ENCODE peak calls at places on chromosome 19, in five cellular contexts. One of them, this sample, is unnamed. For H3K36me3 and H3K9me3, the result is how much of the 10 kb centered on the place peaks cover.

GRCh38 chr19:49326165-49326704 is 1.2 kb upstream of the SLC6A16 start:
- DNase-seq in cardiac muscle cell: no peak
- DNase-seq in psoas muscle: no peak
- DNase-seq in OCI-LY7: peak
- DNase-seq in RWPE2: no peak
- DNase-seq in this sample: no peak

GRCh38 chr19:27966390-27966816 is 1246.5 kb downstream of the UQCRFS1 start:
- DNase-seq in cardiac muscle cell: no peak
- DNase-seq in psoas muscle: no peak
- DNase-seq in OCI-LY7: peak
- DNase-seq in RWPE2: no peak
- DNase-seq in this sample: no peak

GRCh38 chr19:51891193-51891747 is 3.5 kb upstream of the ZNF577 start:
- DNase-seq in cardiac muscle cell: no peak
- DNase-seq in psoas muscle: no peak
- DNase-seq in OCI-LY7: no peak
- DNase-seq in RWPE2: no peak
- DNase-seq in this sample: no peak

GRCh38 chr19:42292042-42292960 is 9.6 kb upstream of the PRR19 start:
- DNase-seq in cardiac muscle cell: no peak
- DNase-seq in psoas muscle: peak
- DNase-seq in OCI-LY7: no peak
- DNase-seq in RWPE2: no peak
- DNase-seq in this sample: no peak

GRCh38 chr19:12788682-12789097 is 2.6 kb upstream of the JUNB start:
- DNase-seq in cardiac muscle cell: peak
- DNase-seq in psoas muscle: peak
- DNase-seq in OCI-LY7: no peak
- DNase-seq in RWPE2: peak
- DNase-seq in this sample: no peak

GRCh38 chr19:2424686-2425621 is 2.4 kb downstream of the TIMM13 start:
- DNase-seq in cardiac muscle cell: peak
- DNase-seq in psoas muscle: peak
- DNase-seq in OCI-LY7: no peak
- DNase-seq in RWPE2: peak
- DNase-seq in this sample: no peak

GRCh38 chr19:1068111-1069001 is 1.4 kb downstream of the ARHGAP45 start:
- DNase-seq in cardiac muscle cell: no peak
- DNase-seq in psoas muscle: peak
- DNase-seq in OCI-LY7: peak
- DNase-seq in RWPE2: peak
- DNase-seq in this sample: no peak

GRCh38 chr19:21940684-21941083 is 70.1 kb downstream of the ZNF208 start:
- DNase-seq in cardiac muscle cell: no peak
- DNase-seq in psoas muscle: no peak
- DNase-seq in OCI-LY7: no peak
- DNase-seq in RWPE2: no peak
- DNase-seq in this sample: no peak

GRCh38 chr19:13297023-13297422 is 146.8 kb downstream of the IER2 start:
- DNase-seq in cardiac muscle cell: no peak
- DNase-seq in psoas muscle: no peak
- DNase-seq in OCI-LY7: no peak
- DNase-seq in RWPE2: no peak
- DNase-seq in this sample: no peak

GRCh38 chr19:1906985-1907562 is 1.9 kb downstream of the ADAT3 start:
- DNase-seq in cardiac muscle cell: no peak
- DNase-seq in psoas muscle: no peak
- DNase-seq in OCI-LY7: no peak
- DNase-seq in RWPE2: no peak
- DNase-seq in this sample: no peak

GRCh38 chr19:23512151-23512925 is 117.1 kb upstream of the ZNF91 start:
- DNase-seq in cardiac muscle cell: no peak
- DNase-seq in psoas muscle: no peak
- DNase-seq in OCI-LY7: no peak
- DNase-seq in RWPE2: no peak
- DNase-seq in this sample: no peak

GRCh38 chr19:50266896-50267295 is 62.3 kb downstream of the KCNC3 start:
- DNase-seq in cardiac muscle cell: no peak
- DNase-seq in psoas muscle: no peak
- DNase-seq in OCI-LY7: peak
- DNase-seq in RWPE2: no peak
- DNase-seq in this sample: no peak

GRCh38 chr19:49390131-49390977 is 2.3 kb downstream of the KASH5 start:
- DNase-seq in cardiac muscle cell: no peak
- DNase-seq in psoas muscle: no peak
- DNase-seq in OCI-LY7: peak
- DNase-seq in RWPE2: no peak
- DNase-seq in this sample: no peak

GRCh38 chr19:13099073-13099999 is 3.3 kb downstream of the LYL1 start:
- DNase-seq in cardiac muscle cell: no peak
- DNase-seq in psoas muscle: peak
- DNase-seq in OCI-LY7: peak
- DNase-seq in RWPE2: no peak
- DNase-seq in this sample: no peak

GRCh38 chr19:49442354-49442753 is 1.0 kb upstream of the SLC17A7 start:
- DNase-seq in cardiac muscle cell: no peak
- DNase-seq in psoas muscle: peak
- DNase-seq in OCI-LY7: no peak
- DNase-seq in RWPE2: no peak
- DNase-seq in this sample: no peak

GRCh38 chr19:55398200-55398947 is 9.2 kb downstream of the UBE2S start:
- DNase-seq in cardiac muscle cell: no peak
- DNase-seq in psoas muscle: no peak
- DNase-seq in OCI-LY7: no peak
- DNase-seq in RWPE2: no peak
- DNase-seq in this sample: no peak

DNA sequence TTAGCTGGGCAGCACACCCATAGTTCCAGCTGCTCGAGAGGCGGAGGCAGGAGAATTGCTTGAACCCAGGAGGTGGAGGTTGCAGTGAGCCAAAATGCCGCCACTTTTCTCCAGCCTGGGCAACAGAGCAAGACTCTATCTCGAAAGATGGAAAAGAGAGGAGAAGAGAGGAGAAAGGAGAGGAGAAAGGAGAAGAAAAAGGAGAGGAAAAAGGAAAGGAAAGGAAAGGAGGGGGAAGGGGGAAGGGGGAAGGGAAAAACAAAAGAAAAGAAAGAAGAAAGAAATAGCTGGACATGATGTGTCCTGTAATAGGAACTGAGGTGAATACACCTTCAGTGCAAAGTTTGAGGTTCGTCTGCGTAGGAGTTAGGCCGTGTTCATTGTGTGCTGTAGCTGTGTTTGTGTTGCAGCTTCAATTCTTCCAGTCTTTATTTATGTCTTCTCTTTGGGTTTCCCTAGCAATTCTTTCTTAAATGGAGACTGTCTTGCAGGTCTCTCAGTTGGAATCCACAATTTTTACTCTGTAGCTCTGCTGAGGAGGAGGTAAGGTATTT is 13.4 kb downstream of the ZNF607 start:
- DNase-seq in cardiac muscle cell: no peak
- DNase-seq in psoas muscle: no peak
- DNase-seq in OCI-LY7: no peak
- DNase-seq in RWPE2: no peak
- DNase-seq in this sample: no peak
- H3K36me3 ChIP-seq in cardiac muscle cell: under half
- H3K36me3 ChIP-seq in psoas muscle: half or more
- H3K36me3 ChIP-seq in OCI-LY7: half or more
- H3K36me3 ChIP-seq in RWPE2: half or more
- H3K36me3 ChIP-seq in this sample: under half

GRCh38 chr19:47415953-47416666 is 3.2 kb downstream of the MEIS3 start:
- DNase-seq in cardiac muscle cell: no peak
- DNase-seq in psoas muscle: no peak
- DNase-seq in OCI-LY7: no peak
- DNase-seq in RWPE2: no peak
- DNase-seq in this sample: no peak

GRCh38 chr19:47413941-47414340 is 5.4 kb downstream of the MEIS3 start:
- DNase-seq in cardiac muscle cell: no peak
- DNase-seq in psoas muscle: no peak
- DNase-seq in OCI-LY7: no peak
- DNase-seq in RWPE2: no peak
- DNase-seq in this sample: no peak

GRCh38 chr19:47417107-47417745 is 2.1 kb downstream of the MEIS3 start:
- DNase-seq in cardiac muscle cell: no peak
- DNase-seq in psoas muscle: no peak
- DNase-seq in OCI-LY7: no peak
- DNase-seq in RWPE2: no peak
- DNase-seq in this sample: no peak

GRCh38 chr19:47416667-47417033 is 2.7 kb downstream of the MEIS3 start:
- DNase-seq in cardiac muscle cell: no peak
- DNase-seq in psoas muscle: no peak
- DNase-seq in OCI-LY7: no peak
- DNase-seq in RWPE2: no peak
- DNase-seq in this sample: no peak

DNA sequence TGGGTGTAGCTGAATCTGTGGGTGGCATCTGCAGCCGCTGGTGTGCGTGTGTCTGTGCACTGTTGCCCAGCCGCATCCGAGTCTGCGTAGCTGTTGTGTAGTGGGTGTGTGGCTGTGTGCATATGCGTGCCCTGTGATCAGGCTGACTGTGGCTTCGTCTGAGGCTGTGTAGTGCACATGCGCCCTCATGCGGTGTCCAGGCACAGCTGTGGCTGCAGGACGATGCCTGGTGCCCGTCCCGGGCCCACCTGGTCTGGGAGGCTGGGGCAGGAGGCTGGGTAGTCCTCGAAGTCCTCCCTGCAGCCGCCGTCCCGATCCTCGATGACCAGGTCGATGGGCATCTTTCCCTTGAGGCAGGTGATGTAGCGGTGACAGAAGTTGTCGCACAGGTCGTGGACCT is 4.9 kb downstream of the MEIS3 start:
- DNase-seq in cardiac muscle cell: peak
- DNase-seq in psoas muscle: no peak
- DNase-seq in OCI-LY7: no peak
- DNase-seq in RWPE2: no peak
- DNase-seq in this sample: no peak
- TF ChIP-seq CTCF in cardiac muscle cell: no peak
- TF ChIP-seq CTCF in psoas muscle: no peak
- TF ChIP-seq CTCF in OCI-LY7: no peak
- TF ChIP-seq CTCF in RWPE2: peak
- TF ChIP-seq CTCF in this sample: no peak

GRCh38 chr19:17108453-17108784 is 32.8 kb downstream of the MYO9B start:
- DNase-seq in cardiac muscle cell: no peak
- DNase-seq in psoas muscle: no peak
- DNase-seq in OCI-LY7: no peak
- DNase-seq in RWPE2: no peak
- DNase-seq in this sample: no peak

GRCh38 chr19:17107546-17108452 is 32.2 kb downstream of the MYO9B start:
- DNase-seq in cardiac muscle cell: no peak
- DNase-seq in psoas muscle: peak
- DNase-seq in OCI-LY7: no peak
- DNase-seq in RWPE2: peak
- DNase-seq in this sample: peak

GRCh38 chr19:17109962-17110598 is 34.5 kb downstream of the MYO9B start:
- DNase-seq in cardiac muscle cell: no peak
- DNase-seq in psoas muscle: peak
- DNase-seq in OCI-LY7: no peak
- DNase-seq in RWPE2: no peak
- DNase-seq in this sample: no peak

GRCh38 chr19:17110599-17110966 is 35.0 kb downstream of the MYO9B start:
- DNase-seq in cardiac muscle cell: no peak
- DNase-seq in psoas muscle: no peak
- DNase-seq in OCI-LY7: no peak
- DNase-seq in RWPE2: no peak
- DNase-seq in this sample: no peak

GRCh38 chr19:17109300-17109699 is 33.7 kb downstream of the MYO9B start:
- DNase-seq in cardiac muscle cell: no peak
- DNase-seq in psoas muscle: no peak
- DNase-seq in OCI-LY7: no peak
- DNase-seq in RWPE2: no peak
- DNase-seq in this sample: no peak
- H3K9me3 ChIP-seq in cardiac muscle cell: under half
- H3K9me3 ChIP-seq in psoas muscle: under half
- H3K9me3 ChIP-seq in OCI-LY7: under half
- H3K9me3 ChIP-seq in RWPE2: under half
- H3K9me3 ChIP-seq in this sample: under half

GRCh38 chr19:45852145-45852750 is 10.7 kb downstream of the SYMPK start:
- DNase-seq in cardiac muscle cell: no peak
- DNase-seq in psoas muscle: no peak
- DNase-seq in OCI-LY7: no peak
- DNase-seq in RWPE2: no peak
- DNase-seq in this sample: no peak
- H3K36me3 ChIP-seq in cardiac muscle cell: under half
- H3K36me3 ChIP-seq in psoas muscle: half or more
- H3K36me3 ChIP-seq in OCI-LY7: half or more
- H3K36me3 ChIP-seq in RWPE2: half or more
- H3K36me3 ChIP-seq in this sample: half or more

GRCh38 chr19:44782729-44783128 is 5.0 kb downstream of the CBLC start:
- DNase-seq in cardiac muscle cell: no peak
- DNase-seq in psoas muscle: no peak
- DNase-seq in OCI-LY7: no peak
- DNase-seq in RWPE2: no peak
- DNase-seq in this sample: no peak
- TF ChIP-seq CTCF in cardiac muscle cell: no peak
- TF ChIP-seq CTCF in psoas muscle: no peak
- TF ChIP-seq CTCF in OCI-LY7: peak
- TF ChIP-seq CTCF in RWPE2: no peak
- TF ChIP-seq CTCF in this sample: no peak

DNA sequence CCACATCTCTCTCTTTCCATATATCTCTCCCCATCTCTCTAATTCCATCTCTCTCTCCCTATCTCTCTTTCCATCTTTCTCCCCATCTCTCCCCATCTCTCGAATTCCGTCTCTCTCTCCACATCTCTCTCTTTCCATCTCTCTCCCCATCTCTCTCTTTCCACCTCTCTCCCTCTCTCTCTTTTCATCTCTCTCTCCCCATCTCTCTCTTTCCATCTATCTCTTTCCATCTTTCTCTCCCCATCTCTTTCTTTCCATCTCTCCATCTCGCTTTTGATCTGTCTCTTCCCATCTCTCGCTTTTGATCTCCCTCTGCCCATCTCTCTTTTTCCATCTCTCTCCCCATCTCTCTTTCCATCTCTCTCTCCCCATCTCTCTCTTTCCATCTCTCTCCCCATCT is 25.6 kb downstream of the ADGRE3 start:
- DNase-seq in cardiac muscle cell: no peak
- DNase-seq in psoas muscle: no peak
- DNase-seq in OCI-LY7: no peak
- DNase-seq in RWPE2: no peak
- DNase-seq in this sample: no peak
- H3K9me3 ChIP-seq in cardiac muscle cell: under half
- H3K9me3 ChIP-seq in psoas muscle: under half
- H3K9me3 ChIP-seq in OCI-LY7: under half
- H3K9me3 ChIP-seq in RWPE2: under half
- H3K9me3 ChIP-seq in this sample: under half

DNA sequence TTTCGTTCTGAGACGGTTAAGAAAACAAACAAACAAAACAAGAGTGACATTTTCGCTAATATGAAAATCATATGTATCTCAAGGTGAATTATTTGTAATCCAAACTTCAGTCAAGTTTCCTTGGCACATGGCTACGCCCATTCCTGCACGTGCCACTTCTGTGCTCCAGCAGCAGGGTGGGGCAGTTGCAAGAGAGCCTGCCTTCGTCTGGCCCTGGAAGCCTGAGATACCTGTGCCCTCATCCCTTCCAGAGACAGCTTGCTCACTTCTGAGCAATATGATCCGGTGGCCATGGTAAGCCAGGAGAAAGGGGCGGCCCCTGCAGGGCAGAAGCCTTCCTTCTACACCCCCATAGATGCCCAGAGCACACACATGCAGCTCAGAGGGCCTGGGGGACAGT is 22.1 kb downstream of the DPP9 start:
- DNase-seq in cardiac muscle cell: no peak
- DNase-seq in psoas muscle: no peak
- DNase-seq in OCI-LY7: no peak
- DNase-seq in RWPE2: no peak
- DNase-seq in this sample: no peak
- H3K36me3 ChIP-seq in cardiac muscle cell: under half
- H3K36me3 ChIP-seq in psoas muscle: half or more
- H3K36me3 ChIP-seq in OCI-LY7: half or more
- H3K36me3 ChIP-seq in RWPE2: half or more
- H3K36me3 ChIP-seq in this sample: half or more

GRCh38 chr19:29664753-29665214 is 477 bp upstream of the PLEKHF1 start:
- DNase-seq in cardiac muscle cell: no peak
- DNase-seq in psoas muscle: no peak
- DNase-seq in OCI-LY7: no peak
- DNase-seq in RWPE2: no peak
- DNase-seq in this sample: no peak
- TF ChIP-seq CTCF in cardiac muscle cell: no peak
- TF ChIP-seq CTCF in psoas muscle: peak
- TF ChIP-seq CTCF in OCI-LY7: peak
- TF ChIP-seq CTCF in RWPE2: no peak
- TF ChIP-seq CTCF in this sample: no peak